ENCODE peak calls at places on chromosomes 5 and 9, in five cellular contexts. G, R, M, C and L are unnamed samples.

GRCh38 chr9:129384887-129385614 is 207.0 kb upstream of the IER5L start:
- DNase-seq in G (no peak), R (no peak), M (no peak), C (no peak), L (no peak)

GRCh38 chr9:119005162-119005561 is 364.1 kb downstream of the BRINP1 start:
- DNase-seq in G (peak; percentile 43), R (no peak), M (no peak), C (no peak), L (no peak)

GRCh38 chr9:130665431-130666392 is 1.3 kb downstream of the PRDM12 start:
- DNase-seq in G (no peak), R (no peak), M (peak; percentile 10), C (no peak), L (peak; percentile 15)

GRCh38 chr9:128108784-128109709 is 18.5 kb downstream of the PTGES2 start:
- DNase-seq in G (no peak), R (no peak), M (no peak), C (no peak), L (no peak)

GRCh38 chr9:68668127-68668526 is 36.9 kb upstream of the PIP5K1B start:
- DNase-seq in G (no peak), R (no peak), M (no peak), C (no peak), L (no peak)

GRCh38 chr5:165869066-165869465 is 2363.6 kb downstream of the MAT2B start:
- DNase-seq in G (peak; percentile 0), R (no peak), M (no peak), C (no peak), L (no peak)

GRCh38 chr5:60205071-60205470 is 311.5 kb upstream of the PDE4D start:
- DNase-seq in G (no peak), R (no peak), M (no peak), C (no peak), L (no peak)

GRCh38 chr9:26928966-26929495 is 18.0 kb downstream of the PLAA start:
- DNase-seq in G (no peak), R (no peak), M (no peak), C (no peak), L (no peak)

GRCh38 chr5:10479226-10479721 is 37.6 kb downstream of the ROPN1L start:
- DNase-seq in G (peak; percentile 80), R (no peak), M (no peak), C (no peak), L (no peak)

GRCh38 chr5:93279292-93279974 is 301.6 kb downstream of the NR2F1-AS1 start:
- DNase-seq in G (peak; percentile 23), R (no peak), M (no peak), C (no peak), L (no peak)

GRCh38 chr9:129263836-129264235 is 85.8 kb upstream of the IER5L start:
- DNase-seq in G (no peak), R (no peak), M (no peak), C (no peak), L (no peak)

GRCh38 chr9:81256368-81256767 is 433.0 kb downstream of the TLE1 start:
- DNase-seq in G (no peak), R (no peak), M (no peak), C (no peak), L (no peak)

GRCh38 chr5:124745367-124746251 is 830 bp downstream of the ZNF608 start:
- DNase-seq in G (peak; percentile 64), R (no peak), M (no peak), C (no peak), L (no peak)

GRCh38 chr5:93899026-93899600 is 157.7 kb upstream of the POU5F2 start:
- DNase-seq in G (no peak), R (no peak), M (no peak), C (no peak), L (no peak)

GRCh38 chr9:75992480-75993206 is 102.2 kb downstream of the PCSK5 start:
- DNase-seq in G (no peak), R (no peak), M (no peak), C (no peak), L (no peak)

GRCh38 chr5:370311-370958 is 48.9 kb downstream of the AHRR start:
- DNase-seq in G (no peak), R (no peak), M (no peak), C (no peak), L (no peak)

GRCh38 chr5:169595172-169595820 is 11.7 kb downstream of the SPDL1 start:
- DNase-seq in G (no peak), R (no peak), M (no peak), C (no peak), L (no peak)